ENCODE peak calls at places on chromosome 13, in eight cellular contexts. T is thoracic aorta, X is thyroid gland, A is uterus, B is astrocyte of the spinal cord, L is nephron progenitor cell, K is AG04449, P is colonic mucosa. N is an unnamed sample.

GRCh38 chr13:66774046-66774445 is 456.1 kb downstream of the PCDH9 start:
- DNase-seq in B (no peak), X (no peak), A (no peak), P (no peak), T (no peak), L (no peak), K (no peak), N (no peak)

GRCh38 chr13:54536112-54536511 is 1507.5 kb downstream of the OLFM4 start:
- DNase-seq in T (no peak), X (no peak), P (no peak), A (no peak), B (no peak), K (no peak), L (no peak), N (no peak)

GRCh38 chr13:105084931-105085330 is 1450.5 kb downstream of the EFNB2 start:
- DNase-seq in B (no peak), L (no peak), K (no peak), X (no peak), P (no peak), A (no peak), T (no peak), N (no peak)

GRCh38 chr13:85755123-85755522 is 44.1 kb downstream of the SLITRK6 start:
- DNase-seq in P (no peak), K (no peak), L (no peak), A (no peak), X (no peak), T (no peak), B (no peak), N (no peak)

GRCh38 chr13:97233499-97233898 is 11.4 kb downstream of the MBNL2 start:
- DNase-seq in X (no peak), K (no peak), T (no peak), P (no peak), A (no peak), B (no peak), L (no peak), N (no peak)

GRCh38 chr13:99724633-99725517 is 223.6 kb downstream of the TM9SF2 start:
- DNase-seq in L (no peak), X (no peak), T (no peak), B (no peak), A (no peak), K (no peak), P (no peak), N (no peak)

GRCh38 chr13:94987869-94988268 is 275.5 kb upstream of the SOX21 start:
- DNase-seq in P (no peak), T (no peak), B (no peak), L (no peak), K (no peak), X (no peak), A (no peak), N (no peak)

GRCh38 chr13:70623260-70623659 is 515.0 kb upstream of the KLHL1 start:
- DNase-seq in T (no peak), P (no peak), L (no peak), K (no peak), B (peak), A (no peak), X (no peak), N (no peak)

GRCh38 chr13:30844548-30845296 is 61.3 kb upstream of the MEDAG start:
- DNase-seq in A (no peak), T (no peak), X (no peak), K (no peak), B (no peak), P (no peak), L (no peak), N (no peak)

GRCh38 chr13:51422484-51422883 is 30.4 kb downstream of the INTS6 start:
- DNase-seq in B (no peak), P (no peak), L (no peak), A (no peak), X (no peak), K (no peak), T (no peak), N (no peak)

GRCh38 chr13:44322928-44323327 is 50.7 kb upstream of the SERP2 start:
- DNase-seq in K (no peak), T (no peak), P (no peak), X (no peak), A (no peak), B (no peak), L (no peak), N (no peak)

GRCh38 chr13:42039457-42039945 is 8.9 kb upstream of the DGKH start:
- DNase-seq in X (no peak), P (peak), K (no peak), T (no peak), A (peak), B (no peak), L (no peak), N (no peak)

GRCh38 chr13:52924241-52925148 is 76.1 kb upstream of the PCDH8 start:
- DNase-seq in A (no peak), P (no peak), L (no peak), B (no peak), X (no peak), T (no peak), K (no peak), N (no peak)

GRCh38 chr13:111326621-111326965 is 6.2 kb downstream of the TEX29 start:
- DNase-seq in X (no peak), L (no peak), P (no peak), B (no peak), T (no peak), A (no peak), K (no peak), N (no peak)
- TF ChIP-seq CTCF in X (no peak), L (no peak), P (no peak), B (no peak), T (no peak), A (no peak), K (no peak), N (no peak)

DNA sequence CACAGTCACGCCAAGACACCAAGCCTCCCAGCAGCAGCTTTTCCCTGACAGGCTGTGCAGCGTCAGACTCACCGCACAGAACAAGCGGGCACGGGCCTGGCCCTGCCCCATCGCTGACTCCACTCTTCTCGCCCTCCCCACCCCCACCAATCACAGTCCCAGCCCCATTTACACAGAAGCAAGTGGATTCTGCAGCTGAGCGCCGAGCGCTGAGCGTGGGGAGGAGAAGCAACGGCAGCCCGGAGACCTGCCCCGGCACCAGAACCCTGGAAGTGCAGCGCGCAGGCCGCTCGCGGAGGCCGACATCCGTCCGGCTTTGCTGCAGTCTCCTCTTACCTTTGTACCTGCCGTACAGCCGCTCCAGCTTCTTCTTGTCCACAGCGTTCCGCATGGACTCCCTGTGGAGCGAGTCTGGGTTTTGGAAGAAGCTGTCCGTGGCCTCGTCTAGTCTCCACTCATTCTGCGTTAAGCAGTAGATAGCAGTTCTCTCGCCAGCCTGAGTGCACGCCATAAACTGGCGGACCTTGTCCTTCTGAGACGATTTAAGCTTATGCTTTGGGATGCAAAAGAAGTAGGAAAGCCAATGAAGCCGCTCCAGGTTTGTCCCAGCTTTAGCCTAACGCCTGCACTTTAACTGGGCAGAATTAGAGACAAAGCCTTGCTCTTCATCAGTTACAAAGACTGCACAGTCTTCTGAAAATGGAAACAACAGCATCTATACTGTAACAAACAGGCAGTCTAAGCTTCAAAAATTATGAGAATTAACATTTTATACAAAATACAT is 6.8 kb downstream of the DCUN1D2 start:
- DNase-seq in B (no peak), K (no peak), L (no peak), X (no peak), P (no peak), A (no peak), T (no peak), N (no peak)
- TF ChIP-seq CTCF in B (no peak), K (no peak), L (no peak), X (no peak), P (no peak), A (no peak), T (no peak), N (no peak)

GRCh38 chr13:20461481-20461859 is 64.2 kb downstream of the CRYL1 start:
- DNase-seq in A (no peak), P (no peak), L (no peak), X (no peak), K (no peak), B (peak), T (no peak), N (no peak)
- TF ChIP-seq CTCF in A (no peak), P (no peak), L (no peak), X (no peak), K (no peak), B (no peak), T (no peak), N (no peak)

GRCh38 chr13:23350009-23350408 is 83.5 kb downstream of the SACS start:
- DNase-seq in K (no peak), T (no peak), P (no peak), X (no peak), A (no peak), L (no peak), B (no peak), N (no peak)

GRCh38 chr13:23348270-23349126 is 85.0 kb downstream of the SACS start:
- DNase-seq in X (no peak), P (no peak), B (no peak), L (no peak), T (no peak), A (no peak), K (no peak), N (no peak)

GRCh38 chr13:23347601-23348000 is 85.9 kb downstream of the SACS start:
- DNase-seq in L (no peak), X (no peak), P (no peak), A (no peak), K (no peak), B (no peak), T (no peak), N (no peak)

GRCh38 chr13:23352161-23352560 is 81.3 kb downstream of the SACS start:
- DNase-seq in B (no peak), T (no peak), L (no peak), K (no peak), P (no peak), A (no peak), X (no peak), N (no peak)

DNA sequence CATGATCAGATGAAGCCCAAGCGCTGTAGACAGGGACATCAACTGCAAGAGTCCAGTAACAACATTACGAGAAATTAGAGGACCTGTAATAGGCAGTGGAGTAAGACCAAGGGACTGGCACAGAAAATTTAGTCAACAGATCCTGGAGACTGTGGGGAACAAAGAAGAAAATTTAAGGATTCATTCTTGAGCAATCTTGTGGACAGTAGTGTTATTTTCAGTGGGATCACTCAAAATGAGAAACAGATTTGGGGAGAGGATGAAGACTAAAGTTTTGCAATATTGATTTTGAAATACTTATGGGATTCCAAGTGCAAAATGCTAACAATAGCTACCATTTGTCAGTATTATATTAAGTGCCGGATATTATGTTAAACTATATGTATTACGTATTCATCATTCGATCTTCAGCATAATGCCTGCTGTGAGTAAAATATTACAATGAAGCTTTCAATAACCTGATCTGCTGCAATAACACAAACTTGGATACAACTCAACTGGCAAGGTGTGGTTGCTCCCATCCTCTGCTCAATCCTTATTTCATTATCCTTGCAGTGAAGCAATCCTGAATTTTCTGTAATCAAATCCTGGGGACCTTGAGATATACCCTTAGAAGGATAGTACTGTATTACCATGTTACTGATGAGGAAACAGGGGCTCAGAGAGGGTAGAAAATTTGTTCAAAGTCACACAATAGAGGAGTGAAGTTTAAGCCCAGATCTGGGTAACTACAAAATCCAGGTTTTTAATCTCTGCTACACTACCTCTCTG is 84.2 kb downstream of the SACS start:
- DNase-seq in A (no peak), P (no peak), X (no peak), L (no peak), B (no peak), T (no peak), K (no peak), N (no peak)
- TF ChIP-seq CTCF in A (no peak), P (no peak), X (no peak), L (no peak), B (no peak), T (no peak), K (no peak), N (no peak)

DNA sequence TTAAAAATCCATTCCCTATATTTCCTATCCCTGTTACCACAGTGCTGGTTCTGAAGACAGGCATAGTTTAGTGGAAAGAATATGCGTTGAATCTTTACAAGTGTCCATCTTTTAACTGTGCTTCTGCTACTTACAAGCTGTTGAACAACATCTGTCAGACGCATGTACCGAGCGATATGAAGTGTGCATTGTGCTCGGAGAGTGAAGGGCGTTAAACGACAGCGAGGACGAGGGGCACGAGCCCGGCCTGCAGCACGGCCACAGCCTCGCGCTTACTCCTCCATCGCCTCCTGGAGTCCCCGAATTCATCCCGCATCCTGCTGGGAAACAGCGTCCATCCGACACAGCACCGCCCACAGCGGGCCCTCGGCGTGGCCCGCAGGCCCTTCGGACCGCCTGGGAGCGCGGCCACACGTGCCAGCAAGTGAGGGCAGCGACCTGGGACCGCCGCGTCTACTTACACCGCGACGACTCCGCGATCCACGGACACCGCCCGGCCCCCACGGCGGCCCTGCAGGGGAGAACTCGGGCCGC is 512 bp downstream of the PCID2 start:
- DNase-seq in K (no peak), B (peak), P (peak), T (no peak), A (no peak), L (no peak), X (peak), N (no peak)
- TF ChIP-seq CTCF in K (peak), B (peak), P (no peak), T (no peak), A (no peak), L (no peak), X (peak), N (no peak)

GRCh38 chr13:23418776-23419683 is 14.5 kb downstream of the SACS start:
- DNase-seq in X (no peak), P (no peak), A (no peak), T (no peak), K (no peak), B (no peak), L (no peak), N (no peak)

GRCh38 chr13:23427342-23428182 is 5.9 kb downstream of the SACS start:
- DNase-seq in K (peak), X (no peak), T (peak), L (no peak), B (peak), A (peak), P (no peak), N (no peak)

DNA sequence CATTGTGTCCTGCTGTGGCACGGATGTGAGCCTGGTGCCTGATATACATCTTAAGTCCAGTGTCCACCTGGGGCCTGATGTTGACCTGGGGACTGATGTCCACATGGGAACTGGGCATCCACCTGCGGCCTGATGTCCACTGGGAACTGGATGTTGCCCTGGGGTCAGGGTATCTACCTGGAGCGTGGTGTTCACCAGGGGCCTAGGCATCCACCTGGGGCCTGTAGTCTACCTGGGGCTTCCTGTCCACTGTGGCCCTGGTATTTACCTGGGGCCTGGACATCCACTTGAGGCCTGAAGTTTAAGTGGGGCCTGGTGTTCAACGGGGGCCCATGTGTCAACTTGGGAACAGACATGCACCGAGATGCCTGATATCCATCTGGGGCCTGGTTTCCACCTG is 11.9 kb downstream of the SACS start:
- DNase-seq in K (no peak), A (no peak), P (no peak), X (no peak), L (no peak), B (no peak), T (no peak), N (no peak)
- TF ChIP-seq CTCF in K (no peak), A (no peak), P (no peak), X (no peak), L (no peak), B (no peak), T (no peak), N (no peak)

DNA sequence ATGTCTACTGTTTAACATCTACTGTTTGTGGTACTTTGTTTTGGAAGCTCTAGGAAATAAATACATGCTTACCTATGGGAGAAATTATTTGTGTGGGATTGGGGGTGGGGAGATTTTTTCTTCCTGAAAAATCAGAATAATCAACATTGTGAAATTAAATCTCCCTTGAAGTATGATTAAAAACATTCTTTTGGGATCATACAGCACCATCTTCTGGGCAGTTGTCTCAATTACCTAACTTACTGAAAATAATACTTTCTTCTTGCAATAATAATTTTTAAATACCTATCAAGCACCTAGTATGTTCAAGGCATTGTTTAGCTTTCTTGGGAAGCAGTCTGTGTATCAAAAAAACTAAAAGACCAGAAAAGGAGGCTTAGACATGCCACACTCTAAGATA is 576.5 kb upstream of the ARGLU1 start:
- DNase-seq in T (no peak), K (no peak), P (no peak), A (no peak), L (no peak), X (no peak), B (peak), N (no peak)
- TF ChIP-seq CTCF in T (no peak), K (no peak), P (no peak), A (no peak), L (no peak), X (no peak), B (peak), N (peak)

DNA sequence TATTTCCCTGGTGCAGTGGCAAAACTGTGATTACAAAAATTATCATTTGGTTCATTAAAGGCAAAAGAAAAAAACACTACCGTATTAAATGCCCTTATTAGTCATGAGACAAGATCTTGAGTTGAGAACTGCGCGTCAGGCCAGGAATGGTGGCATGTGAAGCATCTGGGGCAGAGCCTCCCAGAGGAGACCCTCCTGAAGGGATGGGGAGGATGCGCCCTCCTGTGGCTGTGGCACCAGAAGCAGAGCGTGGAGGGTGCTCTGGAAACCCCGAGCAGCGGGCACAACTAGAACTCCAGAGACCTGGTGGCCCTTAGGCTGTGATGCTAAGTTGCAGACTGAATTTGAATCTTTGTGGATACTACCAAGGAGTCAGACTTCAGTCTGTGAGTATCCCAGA is 11.5 kb downstream of the CUL4A start:
- DNase-seq in P (no peak), K (no peak), T (no peak), X (no peak), L (no peak), B (no peak), A (no peak), N (no peak)
- TF ChIP-seq CTCF in P (no peak), K (peak), T (no peak), X (no peak), L (no peak), B (peak), A (no peak), N (no peak)

DNA sequence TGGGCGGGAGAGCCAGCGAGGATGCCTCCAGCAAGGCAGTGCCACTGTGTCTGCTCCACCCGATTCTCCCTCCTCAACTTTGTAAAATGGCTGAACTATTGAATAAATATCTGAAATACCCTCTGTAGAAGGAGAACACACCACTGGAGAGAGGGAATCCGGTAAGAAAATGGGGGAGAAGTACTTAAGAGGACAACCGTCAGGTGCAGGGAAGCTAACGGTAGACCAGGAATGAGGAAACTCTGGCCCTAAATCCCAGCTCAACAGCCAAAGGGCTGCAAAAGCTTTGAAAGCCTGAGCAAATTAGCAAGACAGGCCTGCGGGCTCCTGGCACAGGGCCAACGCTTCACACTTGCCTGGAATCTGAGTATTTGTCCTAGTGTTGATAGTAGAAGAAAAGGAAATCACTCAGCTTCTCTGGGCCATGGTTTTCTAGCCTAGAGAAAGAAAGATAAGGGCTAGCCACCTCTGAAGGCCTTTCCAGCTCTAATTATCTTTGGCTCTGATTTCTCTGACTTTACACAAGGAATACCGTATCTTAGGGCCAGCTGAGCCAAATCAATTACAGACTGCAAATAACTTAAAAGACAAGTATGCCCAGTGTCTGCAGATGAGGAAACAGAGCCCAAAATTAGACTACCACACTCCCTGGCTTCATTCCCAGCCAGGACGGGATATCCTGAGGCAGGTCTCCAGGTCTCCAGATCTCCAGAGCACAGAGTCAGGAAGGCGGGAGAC is 69.7 kb downstream of the STK24 start:
- DNase-seq in B (peak), X (peak), A (peak), K (no peak), P (peak), T (no peak), L (no peak), N (no peak)
- TF ChIP-seq CTCF in B (no peak), X (no peak), A (no peak), K (no peak), P (no peak), T (no peak), L (no peak), N (no peak)